ENCODE peak calls at places on chromosomes 3 and 15, in eight cellular contexts. M, D, E, W, H, L, X and O are unnamed samples.
A peak's percentile ranks its signal among the peaks of the same experiment; 100 is the strongest.

GRCh38 chr3:139460529-139460928 is 15.8 kb downstream of the RBP2 start:
- DNase-seq in X (no peak), H (no peak), M (no peak), W (no peak), D (no peak), L (no peak), E (no peak), O (no peak)

GRCh38 chr3:191257286-191257685 is 58.2 kb downstream of the OSTN start:
- DNase-seq in M (no peak), W (no peak), X (no peak), D (no peak), H (no peak), E (no peak), L (no peak), O (no peak)

GRCh38 chr3:42122261-42123011 is 31.3 kb downstream of the TRAK1 start:
- DNase-seq in W (peak; percentile 49), E (no peak), L (no peak), H (no peak), D (no peak), X (no peak), M (peak; percentile 25), O (no peak)

GRCh38 chr3:169990431-169990830 is 23.8 kb downstream of the SEC62 start:
- DNase-seq in X (no peak), W (no peak), H (no peak), D (no peak), L (no peak), E (no peak), M (no peak), O (no peak)

GRCh38 chr3:146781059-146781458 is 175.9 kb upstream of the PLSCR5 start:
- DNase-seq in M (peak; percentile 5), H (no peak), X (no peak), W (no peak), D (no peak), L (no peak), E (no peak), O (no peak)

GRCh38 chr3:188343894-188344293 is 189.9 kb downstream of the LPP start:
- DNase-seq in E (no peak), L (no peak), M (no peak), H (no peak), X (no peak), D (no peak), W (no peak), O (no peak)

GRCh38 chr3:111548060-111548459 is 6.1 kb downstream of the CD96 start:
- DNase-seq in D (no peak), X (no peak), E (no peak), W (no peak), L (no peak), M (peak; percentile 7), H (peak; percentile 38), O (no peak)

GRCh38 chr15:58684751-58685150 is 64.8 kb downstream of the ADAM10 start:
- DNase-seq in H (no peak), X (no peak), M (peak; percentile 61), D (no peak), W (no peak), E (no peak), L (no peak), O (no peak)

GRCh38 chr15:40300771-40301170 is 7.0 kb downstream of the PLCB2 start:
- DNase-seq in H (no peak), L (no peak), W (peak; percentile 60), X (no peak), E (no peak), M (no peak), D (no peak), O (no peak)

GRCh38 chr3:126536126-126536525 is 12.2 kb downstream of the CHST13 start:
- DNase-seq in M (no peak), X (no peak), D (no peak), H (no peak), L (no peak), W (peak; percentile 36), E (no peak), O (no peak)

GRCh38 chr3:35070088-35070487 is 569.2 kb upstream of the ARPP21 start:
- DNase-seq in M (no peak), X (no peak), D (no peak), W (no peak), H (no peak), E (no peak), L (no peak), O (no peak)

GRCh38 chr3:102170545-102170944 is 264.3 kb upstream of the ZPLD1 start:
- DNase-seq in L (no peak), H (no peak), E (no peak), M (no peak), D (no peak), X (no peak), W (no peak), O (no peak)

GRCh38 chr3:189108032-189108431 is 63.7 kb upstream of the TPRG1 start:
- DNase-seq in W (no peak), D (no peak), L (no peak), M (no peak), X (no peak), E (no peak), H (no peak), O (no peak)

GRCh38 chr15:97114900-97115763 is 784.6 kb downstream of the NR2F2 start:
- DNase-seq in W (peak; percentile 19), E (no peak), X (no peak), H (no peak), M (no peak), L (no peak), D (no peak), O (no peak)

GRCh38 chr3:184029456-184029950 is 2.0 kb upstream of the HTR3D start:
- DNase-seq in D (no peak), H (no peak), W (no peak), L (no peak), X (no peak), M (peak; percentile 37), E (no peak), O (no peak)

GRCh38 chr15:31442203-31443090 is 115.8 kb downstream of the KLF13 start:
- DNase-seq in L (peak; percentile 51), E (peak; percentile 70), D (no peak), X (no peak), W (peak; percentile 97), M (peak; percentile 98), H (peak; percentile 90), O (peak; percentile 30)

GRCh38 chr15:99123706-99124451 is 19.0 kb downstream of the SYNM start:
- DNase-seq in D (no peak), H (peak; percentile 99), W (peak; percentile 96), X (no peak), E (peak; percentile 97), L (peak; percentile 94), M (peak; percentile 97), O (peak; percentile 97)